ENCODE peak calls at places on chromosomes 11 and 22, in six cellular contexts. Y is anterior cingulate cortex, B is heart left ventricle, U is memory B cell, Q is choroid plexus epithelial cell, K is NCI-H1092 treated with DMSO at 0.1 percent for 48 hours. M is an unnamed sample.

GRCh38 chr11:96259053-96259837 is 83.8 kb downstream of the MAML2 start:
- DNase-seq in Q (peak), U (no peak), K (no peak), Y (no peak), B (no peak), M (no peak)

GRCh38 chr11:75721852-75722668 is 4.4 kb downstream of the MOGAT2 start:
- DNase-seq in U (no peak), B (no peak), Q (peak), Y (no peak), K (no peak), M (no peak)

GRCh38 chr11:9693801-9694553 is 30.1 kb downstream of the SWAP70 start:
- DNase-seq in B (no peak), K (no peak), U (no peak), Q (no peak), Y (no peak), M (no peak)

GRCh38 chr11:72805214-72805613 is 9.0 kb upstream of the ATG16L2 start:
- DNase-seq in Y (no peak), Q (no peak), B (no peak), U (no peak), K (no peak), M (no peak)

GRCh38 chr11:87063982-87064381 is 26.2 kb downstream of the TMEM135 start:
- DNase-seq in Y (no peak), U (no peak), B (no peak), K (no peak), Q (peak), M (no peak)

GRCh38 chr22:48697694-48698276 is 1129.9 kb downstream of the BRD1 start:
- DNase-seq in B (no peak), Y (no peak), K (no peak), Q (no peak), U (no peak), M (no peak)

GRCh38 chr11:92605667-92606066 is 363.8 kb upstream of the MTNR1B start:
- DNase-seq in Y (no peak), K (no peak), U (no peak), B (no peak), Q (no peak), M (no peak)

GRCh38 chr11:78223320-78223954 is 34.7 kb downstream of the USP35 start:
- DNase-seq in U (no peak), Y (no peak), Q (no peak), K (no peak), B (no peak), M (no peak)

GRCh38 chr22:24893341-24894070 is 53.0 kb downstream of the LHFPL7 start:
- DNase-seq in U (no peak), Q (peak), K (no peak), B (no peak), Y (no peak), M (peak)

GRCh38 chr22:23152238-23153114 is 7.2 kb downstream of the RAB36 start:
- DNase-seq in B (no peak), K (no peak), Y (no peak), U (no peak), Q (no peak), M (no peak)